ENCODE peak calls at places on chromosome X, in five cellular contexts. E is K562, P is H1, K is GM12878, N is HepG2. F is an unnamed sample.

GRCh38 chrX:9396930-9397329 is 67.9 kb upstream of the TBL1X start:
- DNase-seq in E (no peak), P (no peak), N (peak), K (no peak), F (no peak)

GRCh38 chrX:74286950-74287349 is 17.0 kb upstream of the ZCCHC13 start:
- DNase-seq in E (no peak), K (no peak), N (peak), P (no peak), F (no peak)

GRCh38 chrX:47562615-47563243 is 1.7 kb downstream of the ARAF start:
- DNase-seq in E (no peak), K (no peak), N (no peak), P (no peak), F (peak)

GRCh38 chrX:77785400-77785745 is 643 bp downstream of the ATRX start:
- DNase-seq in E (peak), K (no peak), P (no peak), N (no peak), F (peak)

GRCh38 chrX:154761977-154762528 is 611 bp upstream of the DKC1 start:
- DNase-seq in K (no peak), N (no peak), E (no peak), P (no peak), F (no peak)

GRCh38 chrX:76427560-76428242 is at the start of gene MAGEE1:
- DNase-seq in K (peak), N (peak), E (peak), P (peak), F (peak)

GRCh38 chrX:152733261-152733975 is at the start of the genes CSAG1 and MAGEA12:
- DNase-seq in E (peak), N (no peak), P (no peak), K (no peak), F (no peak)

GRCh38 chrX:7062276-7062675 is 85.2 kb upstream of the STS start:
- DNase-seq in K (no peak), E (no peak), P (no peak), N (no peak), F (no peak)

GRCh38 chrX:153723351-153724251 is 586 bp downstream of the BCAP31 start:
- DNase-seq in E (peak), N (peak), P (peak), K (no peak), F (peak)

GRCh38 chrX:154019061-154019621 is 561 bp downstream of the IRAK1 start:
- DNase-seq in E (peak), N (no peak), K (no peak), P (no peak), F (peak)

GRCh38 chrX:137747231-137747630 is 181.3 kb downstream of the ZIC3 start:
- DNase-seq in P (no peak), N (no peak), E (no peak), K (no peak), F (peak)

GRCh38 chrX:118603981-118604380 is 108.4 kb downstream of the DOCK11 start:
- DNase-seq in E (peak), N (peak), K (peak), P (peak), F (peak)

GRCh38 chrX:39764441-39764914 is 333.3 kb downstream of the BCOR start:
- DNase-seq in K (no peak), E (no peak), P (no peak), N (no peak), F (no peak)

GRCh38 chrX:139126493-139126892 is 404.0 kb upstream of the F9 start:
- DNase-seq in K (no peak), N (peak), P (peak), E (peak), F (peak)

GRCh38 chrX:138886769-138887168 is 175.3 kb upstream of the FGF13 start:
- DNase-seq in K (no peak), N (peak), E (no peak), P (no peak), F (no peak)

GRCh38 chrX:82384401-82384800 is 1123.7 kb upstream of the POU3F4 start:
- DNase-seq in E (no peak), K (no peak), N (no peak), P (no peak), F (no peak)

GRCh38 chrX:111322231-111322855 is 52.1 kb upstream of the CAPN6 start:
- DNase-seq in P (no peak), E (no peak), K (no peak), N (no peak), F (no peak)

GRCh38 chrX:78747471-78747870 is at the start of gene LPAR4:
- DNase-seq in N (no peak), K (no peak), E (no peak), P (peak), F (peak)

GRCh38 chrX:155262970-155263754 is 1.1 kb downstream of the RAB39B start:
- DNase-seq in P (no peak), E (no peak), K (no peak), N (no peak), F (no peak)

GRCh38 chrX:79366888-79367749 is at the start of gene ITM2A:
- DNase-seq in N (no peak), P (peak), K (no peak), E (peak), F (peak)

GRCh38 chrX:104104676-104105075 is 7.6 kb upstream of the ZCCHC18 start:
- DNase-seq in N (no peak), K (no peak), E (no peak), P (no peak), F (no peak)

GRCh38 chrX:13747836-13748235 is 13.3 kb downstream of the OFD1 start:
- DNase-seq in N (peak), P (no peak), E (peak), K (no peak), F (peak)

GRCh38 chrX:10828640-10829039 is 208.3 kb upstream of the MID1 start:
- DNase-seq in N (no peak), P (no peak), K (no peak), E (no peak), F (no peak)

GRCh38 chrX:19127649-19128168 is 5.4 kb upstream of the ADGRG2 start:
- DNase-seq in K (no peak), P (no peak), E (no peak), N (no peak), F (no peak)

GRCh38 chrX:50492720-50493119 is 22.1 kb upstream of the DGKK start:
- DNase-seq in N (no peak), E (no peak), K (no peak), P (no peak), F (no peak)

GRCh38 chrX:69158166-69159040 is 6.8 kb downstream of the PJA1 start:
- DNase-seq in K (no peak), N (peak), P (no peak), E (peak), F (peak)

GRCh38 chrX:17376381-17377046 is 1.5 kb downstream of the NHS start:
- DNase-seq in N (no peak), K (no peak), P (peak), E (no peak), F (peak)

GRCh38 chrX:46788902-46789301 is 30.0 kb upstream of the SLC9A7 start:
- DNase-seq in K (no peak), N (no peak), E (no peak), P (no peak), F (peak)

GRCh38 chrX:154490021-154490413 is 412 bp downstream of the SLC10A3 start:
- DNase-seq in E (peak), N (no peak), P (peak), K (no peak), F (peak)

GRCh38 chrX:41759817-41760216 is 35.8 kb downstream of the GPR82 start:
- DNase-seq in E (peak), P (no peak), K (no peak), N (peak), F (peak)

GRCh38 chrX:154460326-154460725 is 2.2 kb downstream of the PLXNA3 start:
- DNase-seq in P (no peak), N (no peak), E (no peak), K (no peak), F (no peak)

GRCh38 chrX:72027914-72028307 is 103.8 kb downstream of the RTL5 start:
- DNase-seq in K (no peak), N (no peak), P (no peak), E (no peak), F (no peak)
- H3K4me3 ChIP-seq in K (no peak), N (no peak), P (no peak), E (no peak), F (no peak)

GRCh38 chrX:100969936-100970335 is 428 bp downstream of the ARL13A start:
- DNase-seq in K (no peak), P (no peak), E (no peak), N (no peak), F (no peak)

GRCh38 chrX:100973411-100973810 is 3.9 kb downstream of the ARL13A start:
- DNase-seq in N (no peak), E (no peak), P (no peak), K (no peak), F (no peak)

GRCh38 chrX:100979881-100980607 is 10.5 kb downstream of the ARL13A start:
- DNase-seq in P (no peak), K (no peak), E (no peak), N (peak), F (no peak)

GRCh38 chrX:100976211-100976610 is 6.7 kb downstream of the ARL13A start:
- DNase-seq in P (no peak), N (no peak), K (no peak), E (no peak), F (no peak)

GRCh38 chrX:100975212-100975611 is 5.7 kb downstream of the ARL13A start:
- DNase-seq in K (no peak), P (no peak), E (no peak), N (no peak), F (no peak)
- TF ChIP-seq CREB1 in K (no peak), P (no peak), E (no peak), N (no peak), F (no peak)

DNA sequence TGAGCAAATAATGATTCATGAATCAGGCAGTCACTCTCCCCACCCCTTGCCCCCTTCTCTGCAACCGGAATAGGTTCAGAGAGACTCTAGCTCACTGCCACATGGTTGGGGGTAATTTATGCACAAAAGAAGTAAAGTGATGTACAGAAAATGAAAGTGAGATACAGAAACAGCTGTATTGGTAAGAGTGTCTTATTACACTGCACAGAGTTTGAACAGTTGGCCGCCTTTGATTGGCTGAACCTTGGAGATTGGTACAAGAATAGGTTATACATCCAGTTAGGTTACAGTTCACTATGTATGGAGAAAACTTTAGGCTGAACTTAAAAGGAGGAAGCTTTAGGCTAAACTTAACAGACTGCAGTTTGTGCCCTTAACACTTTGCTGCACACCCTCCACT is 34.6 kb upstream of the DIAPH2 start:
- DNase-seq in E (no peak), N (no peak), K (no peak), P (no peak), F (no peak)
- H3K4me3 ChIP-seq in E (no peak), N (no peak), K (no peak), P (no peak), F (no peak)

GRCh38 chrX:1466232-1466661 is 13.5 kb upstream of the ASMTL start:
- DNase-seq in N (no peak), K (no peak), P (peak), E (no peak), F (no peak)
- TF ChIP-seq CREB1 in N (no peak), K (no peak), P (no peak), E (no peak), F (no peak)

DNA sequence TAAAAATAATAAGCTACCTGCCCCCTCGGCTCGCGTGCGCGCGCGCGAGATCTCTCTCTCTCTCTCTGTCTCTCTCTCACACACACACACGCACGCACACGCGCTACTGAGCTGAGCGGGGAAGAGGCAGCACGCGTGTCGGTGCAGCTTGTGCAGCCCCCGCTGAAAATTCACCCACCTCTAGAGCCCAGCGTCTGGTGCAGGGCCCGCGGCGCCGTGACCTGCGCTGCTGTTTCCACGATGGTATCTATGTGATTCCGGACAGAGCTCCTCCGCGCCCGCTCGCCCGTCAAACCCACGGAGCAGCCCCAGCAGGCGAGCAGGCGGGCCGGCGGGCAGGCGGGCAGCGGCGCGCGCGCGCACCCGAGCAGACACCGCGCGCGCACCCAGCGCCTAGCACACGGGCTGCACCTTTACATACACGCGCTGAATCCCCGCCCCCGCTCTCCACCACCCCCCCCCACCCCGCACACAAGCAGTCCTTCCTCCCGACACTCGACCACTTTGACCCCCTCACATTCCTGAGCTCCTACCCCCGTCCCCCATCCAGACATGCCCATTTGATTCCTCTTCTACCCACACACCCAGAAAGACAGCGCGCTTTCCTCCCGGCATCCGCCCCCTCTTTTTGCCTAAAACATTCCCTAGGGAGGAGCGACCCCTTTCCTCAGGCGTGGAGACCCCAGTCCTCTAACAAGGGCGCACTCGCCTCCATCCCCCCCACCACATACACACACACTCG is 1.0 kb downstream of the SLITRK4 start:
- DNase-seq in E (no peak), K (no peak), N (no peak), P (no peak), F (peak)
- H3K4me3 ChIP-seq in E (no peak), K (no peak), N (no peak), P (peak), F (peak)

DNA sequence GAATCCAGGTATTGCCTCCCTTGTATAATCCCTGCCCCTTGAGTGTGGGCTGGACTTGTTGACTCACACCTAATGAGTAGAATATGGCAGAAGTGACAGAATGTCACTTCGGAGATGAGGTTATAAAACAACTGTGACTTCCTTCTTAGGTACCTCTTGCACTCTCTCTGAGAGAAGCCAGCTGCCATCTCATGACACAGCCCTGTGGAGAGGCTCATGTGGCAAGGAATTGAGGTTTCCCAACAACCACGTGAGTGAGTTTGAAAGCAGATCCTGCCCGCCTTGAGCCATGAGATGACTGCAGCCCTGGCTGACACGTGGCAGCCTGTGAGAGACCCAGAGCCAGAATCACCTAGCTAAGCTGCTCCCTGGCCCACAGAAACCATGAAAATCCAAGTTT is 13.5 kb downstream of the ASB11 start:
- DNase-seq in E (no peak), P (no peak), N (no peak), K (no peak), F (no peak)
- TF ChIP-seq CREB1 in E (no peak), P (no peak), N (no peak), K (no peak), F (no peak)

GRCh38 chrX:35919536-35920309 is at the start of gene CFAP47:
- DNase-seq in E (no peak), K (no peak), P (peak), N (no peak), F (peak)
- H3K4me3 ChIP-seq in E (no peak), K (no peak), P (peak), N (no peak), F (peak)

GRCh38 chrX:51608766-51609165 is 9.9 kb downstream of the CENPVL3 start:
- DNase-seq in P (no peak), E (no peak), K (no peak), N (no peak), F (no peak)
- TF ChIP-seq CREB1 in P (no peak), E (no peak), K (no peak), N (no peak), F (no peak)

F was measured in GM23338.